ENCODE peak calls at places on chromosomes 5 and 9, in ten cellular contexts. P is upper lobe of right lung; N is GM06990; C is hepatocyte; X is fibroblast of pulmonary artery; K is CD8-positive, alpha-beta T cell; I is neural crest cell; J is mammary epithelial cell; V is uterus; G is ovary. E is an unnamed sample.

GRCh38 chr9:30967484-30967883 is 1417.0 kb upstream of the ACO1 start:
- DNase-seq in I (no peak), X (peak), C (peak), V (no peak), N (no peak), G (no peak), P (no peak), J (peak), K (no peak), E (no peak)

GRCh38 chr9:101566904-101567724 is 27.7 kb downstream of the PPP3R2 start:
- DNase-seq in I (no peak), G (no peak), V (no peak), N (no peak), P (no peak), K (no peak), C (peak), J (peak), X (peak), E (no peak)

GRCh38 chr5:32510860-32511259 is 66.3 kb upstream of the ZFR start:
- DNase-seq in V (no peak), J (no peak), K (no peak), P (no peak), I (no peak), C (no peak), G (no peak), X (no peak), N (no peak), E (no peak)

GRCh38 chr9:110152704-110153374 is 55.1 kb downstream of the C9orf152 start:
- DNase-seq in C (peak), K (no peak), G (no peak), I (peak), P (no peak), J (peak), X (peak), V (no peak), N (peak), E (no peak)

GRCh38 chr5:127696688-127697087 is 6.5 kb upstream of the CCDC192 start:
- DNase-seq in V (no peak), N (no peak), J (no peak), P (no peak), K (no peak), G (no peak), X (peak), C (no peak), I (no peak), E (no peak)

GRCh38 chr5:1100652-1101574 is 10.9 kb downstream of the SLC12A7 start:
- DNase-seq in I (no peak), K (no peak), V (no peak), P (no peak), X (no peak), N (no peak), G (no peak), J (no peak), C (no peak), E (no peak)

GRCh38 chr5:140361901-140362300 is 1.9 kb downstream of the SLC4A9 start:
- DNase-seq in P (no peak), N (no peak), I (no peak), J (no peak), G (no peak), X (no peak), C (no peak), V (no peak), K (no peak), E (no peak)

GRCh38 chr5:89556215-89557009 is 673.4 kb upstream of the MEF2C start:
- DNase-seq in I (no peak), G (no peak), C (peak), K (no peak), N (no peak), X (peak), V (no peak), J (peak), P (no peak), E (no peak)

GRCh38 chr9:70924905-70925547 is 196.4 kb downstream of the TRPM3 start:
- DNase-seq in P (no peak), I (peak), V (peak), N (peak), X (peak), J (peak), C (peak), K (no peak), G (peak), E (no peak)

GRCh38 chr5:115626444-115626823 is 598 bp upstream of the TMED7 start:
- DNase-seq in G (no peak), I (no peak), J (no peak), K (no peak), C (no peak), N (no peak), V (no peak), X (no peak), P (no peak), E (no peak)

DNA sequence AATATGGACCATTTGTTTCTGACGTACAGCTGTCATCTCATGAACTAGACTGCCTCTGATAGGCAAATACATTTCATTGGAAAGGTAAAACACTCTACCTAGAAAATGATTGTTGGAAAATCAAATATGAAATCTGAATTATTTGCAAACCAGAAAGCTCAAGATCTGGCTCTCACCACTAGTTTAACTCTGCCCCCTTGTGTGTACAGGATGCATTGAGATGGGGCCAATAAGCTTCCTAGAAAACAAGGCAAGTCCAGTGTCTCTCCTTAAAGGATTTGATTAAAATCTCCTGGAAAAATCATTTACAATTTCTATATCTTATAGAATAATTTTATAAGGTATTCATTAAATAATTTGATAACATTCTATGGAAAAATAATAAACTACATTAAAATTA is 311.9 kb upstream of the ANKH start:
- DNase-seq in P (no peak), C (no peak), X (peak), N (no peak), V (no peak), K (no peak), J (no peak), G (no peak), I (no peak), E (no peak)
- TF ChIP-seq CTCF in P (peak), C (peak), X (peak), N (no peak), V (no peak), K (no peak), J (peak), G (no peak), I (peak), E (no peak)

GRCh38 chr9:114098021-114098659 is 952 bp downstream of the KIF12 start:
- DNase-seq in K (no peak), N (no peak), V (no peak), X (no peak), C (peak), J (peak), G (no peak), P (peak), I (no peak), E (no peak)

GRCh38 chr9:114097613-114098020 is 1.5 kb downstream of the KIF12 start:
- DNase-seq in C (no peak), N (no peak), G (no peak), P (peak), V (no peak), K (no peak), I (no peak), J (peak), X (peak), E (no peak)

GRCh38 chr9:114096866-114097612 is 2.1 kb downstream of the KIF12 start:
- DNase-seq in V (no peak), X (no peak), K (no peak), C (no peak), P (peak), I (no peak), J (no peak), G (no peak), N (no peak), E (no peak)

GRCh38 chr9:114094971-114095370 is 4.1 kb downstream of the KIF12 start:
- DNase-seq in C (no peak), G (no peak), I (no peak), X (no peak), N (no peak), V (no peak), J (no peak), P (peak), K (no peak), E (no peak)

DNA sequence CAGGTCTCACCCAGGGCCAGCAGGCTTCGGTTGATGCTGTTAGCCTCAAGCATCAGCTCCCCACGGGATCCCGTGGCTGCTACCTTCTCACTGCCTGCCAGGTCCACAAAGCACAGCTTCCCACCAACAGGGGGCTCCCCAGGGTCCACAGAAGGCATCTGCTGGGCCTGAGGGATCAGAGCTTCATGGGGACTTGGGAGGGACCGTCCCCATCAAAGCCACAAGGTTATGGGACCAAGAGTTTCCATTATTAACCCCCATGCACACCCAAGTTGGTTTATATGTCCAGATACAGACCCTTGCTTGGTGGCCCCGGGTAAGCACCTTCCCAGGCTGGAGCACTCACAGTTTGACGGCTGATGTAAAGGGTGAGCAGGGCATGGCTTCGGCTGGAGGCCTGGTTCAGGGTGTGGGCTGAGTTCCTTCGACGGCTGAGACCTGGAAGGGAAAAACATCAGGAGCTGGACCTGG is 3.0 kb downstream of the KIF12 start:
- DNase-seq in J (no peak), V (no peak), G (no peak), P (peak), C (no peak), X (no peak), I (no peak), N (no peak), K (no peak), E (no peak)
- TF ChIP-seq CTCF in J (no peak), V (no peak), G (no peak), P (no peak), C (no peak), X (peak), I (peak), N (peak), K (no peak), E (no peak)

GRCh38 chr9:127418037-127418471 is 6.1 kb upstream of the ZNF79 start:
- DNase-seq in X (no peak), I (no peak), P (peak), G (no peak), K (peak), N (no peak), C (no peak), J (no peak), V (no peak), E (no peak)
- TF ChIP-seq CTCF in X (peak), I (peak), P (peak), G (no peak), K (peak), N (peak), C (peak), J (peak), V (no peak), E (no peak)

DNA sequence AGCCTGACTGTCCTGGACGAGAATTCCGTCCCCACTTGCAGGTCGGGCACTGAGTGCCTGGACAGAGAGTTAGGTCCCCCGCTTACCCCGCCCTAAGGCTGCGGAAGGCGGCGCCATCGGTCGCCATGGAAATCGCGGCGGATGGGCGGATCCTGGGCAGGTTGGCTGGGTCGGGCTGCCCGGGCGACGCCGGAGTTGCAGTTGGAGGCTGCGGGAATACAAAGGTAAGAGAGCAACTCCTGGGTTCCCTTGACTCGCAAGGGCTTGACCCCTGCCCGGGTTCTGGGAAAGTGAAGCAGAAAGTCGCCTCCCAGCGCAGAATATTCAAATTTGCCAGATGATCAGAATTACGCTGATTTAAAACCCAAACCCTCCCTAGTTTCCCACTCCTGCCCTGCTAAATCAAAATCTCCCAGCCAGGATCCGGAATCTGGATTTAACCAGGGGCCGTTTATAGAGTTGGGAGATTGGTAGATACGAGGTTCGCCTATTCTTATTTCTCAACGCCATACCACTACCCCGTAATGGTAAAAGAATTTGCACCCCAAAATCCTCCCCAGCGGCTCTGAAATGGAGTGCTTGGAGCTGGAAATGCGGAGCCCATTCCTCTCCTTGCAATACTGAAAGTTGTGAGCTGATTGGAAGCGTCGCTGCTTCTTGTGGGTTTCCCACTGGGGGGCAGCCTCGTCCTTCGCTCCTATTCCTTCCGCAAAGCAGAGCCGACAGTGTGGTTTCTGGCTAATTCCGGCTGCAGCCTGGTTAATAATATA is 156.4 kb upstream of the RASEF start:
- DNase-seq in G (peak), J (peak), P (peak), I (peak), C (peak), K (no peak), N (peak), X (peak), V (peak), E (no peak)
- TF ChIP-seq CTCF in G (no peak), J (peak), P (peak), I (peak), C (peak), K (no peak), N (peak), X (peak), V (peak), E (no peak)

DNA sequence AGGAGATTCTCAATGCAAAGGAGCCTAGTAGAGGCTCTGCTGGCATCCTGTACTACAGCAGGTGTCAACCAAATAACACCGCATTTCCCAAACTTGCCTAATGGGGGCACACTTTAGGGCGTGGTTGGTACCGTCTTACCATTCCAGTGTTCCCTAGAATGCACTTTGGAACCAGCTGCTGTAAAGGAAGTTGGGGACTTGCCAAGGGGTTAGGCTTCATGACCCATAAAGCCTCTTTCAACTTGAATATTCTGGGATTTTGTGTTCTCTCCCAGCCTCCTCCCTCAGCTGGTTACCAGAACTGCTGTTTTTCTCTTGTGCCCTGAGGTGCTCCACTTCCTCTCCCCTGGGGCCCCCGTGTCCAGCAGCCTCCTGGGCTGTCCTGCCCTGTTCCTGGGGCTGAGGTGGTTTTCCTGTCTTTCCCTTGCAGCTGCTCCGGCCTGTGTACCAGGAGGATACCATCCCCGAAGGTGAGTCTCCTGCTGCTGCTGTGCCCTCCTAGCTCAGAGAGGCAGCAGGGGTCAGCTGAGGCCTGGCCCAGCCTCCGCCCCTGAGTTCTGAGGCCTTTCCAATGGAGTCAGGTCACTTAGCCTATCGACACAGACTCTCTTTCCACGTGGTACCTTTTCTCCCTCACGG is 44.7 kb downstream of the RGS3 start:
- DNase-seq in J (no peak), P (no peak), K (no peak), V (no peak), C (peak), X (peak), I (no peak), G (no peak), N (no peak), E (no peak)
- TF ChIP-seq CTCF in J (no peak), P (no peak), K (no peak), V (no peak), C (peak), X (peak), I (peak), G (no peak), N (peak), E (no peak)

DNA sequence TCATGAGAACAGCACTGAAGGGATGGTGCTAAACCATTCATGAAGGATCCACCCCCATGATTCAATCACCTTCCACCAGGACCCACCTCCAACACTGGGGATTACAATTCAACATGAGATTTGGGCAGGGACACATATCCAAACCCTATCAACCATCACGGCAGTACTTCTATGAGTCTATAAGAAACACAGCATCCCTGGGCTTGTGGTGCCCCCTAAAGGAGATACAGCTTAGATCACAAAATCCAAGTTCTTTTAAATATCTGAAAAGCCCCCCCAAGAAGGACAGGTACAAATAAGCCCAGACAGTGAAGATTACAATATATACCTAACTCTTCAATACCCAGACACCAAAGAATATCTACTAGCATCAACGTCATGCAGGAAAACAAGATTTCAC is 233.7 kb upstream of the ADRA1B start:
- DNase-seq in I (no peak), V (no peak), C (no peak), G (no peak), K (no peak), J (no peak), N (no peak), P (no peak), X (peak), E (no peak)
- TF ChIP-seq CTCF in I (no peak), V (no peak), C (no peak), G (no peak), K (no peak), J (no peak), N (no peak), P (no peak), X (peak), E (no peak)

GRCh38 chr9:92029553-92029952 is 79.5 kb upstream of the ROR2 start:
- DNase-seq in C (no peak), G (no peak), J (no peak), N (no peak), X (no peak), V (no peak), K (no peak), P (no peak), I (no peak), E (no peak)
- TF ChIP-seq CTCF in C (peak), G (no peak), J (peak), N (no peak), X (peak), V (no peak), K (no peak), P (no peak), I (peak), E (no peak)

E was measured in activated B cell treated with CpG ODN at 0.5 μM for 24 hours.